ENCODE peak calls at places on chromosomes 3 and 15, in four cellular contexts. X is GM12878, B is HepG2, T is K562. S is an unnamed sample.

GRCh38 chr15:96020133-96020532 is 310.4 kb upstream of the NR2F2 start:
- DNase-seq in X (no peak), B (no peak), T (no peak), S (no peak)

GRCh38 chr3:39138804-39139415 is 14.5 kb downstream of the CSRNP1 start:
- DNase-seq in X (no peak), B (no peak), T (no peak), S (no peak)

GRCh38 chr15:66931768-66932633 is 133.4 kb upstream of the SMAD3 start:
- DNase-seq in X (no peak), B (peak; percentile 91), T (no peak), S (peak; percentile 12)

GRCh38 chr15:27082019-27082418 is 111.0 kb downstream of the GABRG3 start:
- DNase-seq in X (no peak), B (no peak), T (no peak), S (no peak)

GRCh38 chr3:46031269-46031668 is 4.0 kb upstream of the XCR1 start:
- DNase-seq in X (no peak), B (no peak), T (no peak), S (no peak)

GRCh38 chr15:48962662-48963523 is 826 bp downstream of the SHC4 start:
- DNase-seq in X (no peak), B (no peak), T (no peak), S (peak; percentile 44)

GRCh38 chr15:25795061-25795460 is 68.1 kb downstream of the ATP10A start:
- DNase-seq in X (no peak), B (no peak), T (peak; percentile 21), S (no peak)

GRCh38 chr3:10883478-10884234 is 67.6 kb downstream of the SLC6A11 start:
- DNase-seq in X (no peak), B (peak; percentile 33), T (peak; percentile 40), S (peak; percentile 48)

GRCh38 chr15:91849180-91849579 is 4.3 kb upstream of the SLCO3A1 start:
- DNase-seq in X (no peak), B (no peak), T (no peak), S (no peak)

GRCh38 chr15:92807971-92808571 is 92.1 kb upstream of the CHD2 start:
- DNase-seq in X (no peak), B (no peak), T (no peak), S (no peak)

GRCh38 chr3:42394579-42395288 is 15.7 kb downstream of the LYZL4 start:
- DNase-seq in X (no peak), B (no peak), T (no peak), S (no peak)

GRCh38 chr3:50292159-50292923 is at the start of gene IFRD2:
- DNase-seq in X (peak; percentile 92), B (peak; percentile 95), T (peak; percentile 75), S (peak; percentile 97)

GRCh38 chr3:33385423-33385822 is 54.8 kb downstream of the UBP1 start:
- DNase-seq in X (no peak), B (no peak), T (peak; percentile 63), S (no peak)

GRCh38 chr15:74320358-74321247 is 46.8 kb downstream of the CYP11A1 start:
- DNase-seq in X (no peak), B (peak; percentile 43), T (peak; percentile 73), S (peak; percentile 83)

GRCh38 chr15:29988689-29989088 is 94.1 kb upstream of the GOLGA8J start:
- DNase-seq in X (no peak), B (no peak), T (no peak), S (no peak)

GRCh38 chr3:78963771-78964170 is 804.0 kb downstream of the ROBO1 start:
- DNase-seq in X (no peak), B (no peak), T (no peak), S (no peak)

GRCh38 chr3:9686703-9687102 is 16.9 kb upstream of the CPNE9 start:
- DNase-seq in X (no peak), B (no peak), T (no peak), S (no peak)

GRCh38 chr3:107387555-107387954 is 10.3 kb downstream of the CCDC54 start:
- DNase-seq in X (no peak), B (no peak), T (no peak), S (no peak)

GRCh38 chr15:99421172-99421656 is 144.6 kb upstream of the MEF2A start:
- DNase-seq in X (no peak), B (peak; percentile 89), T (no peak), S (peak; percentile 45)

GRCh38 chr3:131053021-131053420 is 26.3 kb downstream of the NEK11 start:
- DNase-seq in X (no peak), B (no peak), T (no peak), S (no peak)

GRCh38 chr3:42486814-42487569 is 15.5 kb upstream of the VIPR1 start:
- DNase-seq in X (no peak), B (no peak), T (no peak), S (no peak)

GRCh38 chr15:99943466-99943865 is 210.2 kb upstream of the LYSMD4 start:
- DNase-seq in X (no peak), B (no peak), T (no peak), S (no peak)

GRCh38 chr3:173225351-173225750 is 84.3 kb upstream of the SPATA16 start:
- DNase-seq in X (no peak), B (no peak), T (no peak), S (no peak)

GRCh38 chr3:104102386-104102785 is 1264.3 kb upstream of the ALCAM start:
- DNase-seq in X (peak; percentile 23), B (peak; percentile 29), T (no peak), S (no peak)

GRCh38 chr3:11364181-11364580 is 92.0 kb downstream of the ATG7 start:
- DNase-seq in X (no peak), B (no peak), T (no peak), S (no peak)

GRCh38 chr3:115975353-115975752 is 352.0 kb downstream of the GAP43 start:
- DNase-seq in X (no peak), B (peak; percentile 8), T (no peak), S (no peak)

GRCh38 chr15:85396554-85396953 is 16.2 kb downstream of the AKAP13 start:
- DNase-seq in X (no peak), B (no peak), T (no peak), S (no peak)

GRCh38 chr15:69380726-69381105 is 33.4 kb upstream of the KIF23 start:
- DNase-seq in X (no peak), B (no peak), T (no peak), S (no peak)

GRCh38 chr3:50297896-50298725 is 1.1 kb downstream of the HYAL3 start:
- DNase-seq in X (no peak), B (no peak), T (no peak), S (no peak)

GRCh38 chr3:140198242-140198641 is 263.3 kb downstream of the CLSTN2 start:
- DNase-seq in X (no peak), B (no peak), T (no peak), S (no peak)

GRCh38 chr15:71151061-71151460 is 35.8 kb downstream of the THSD4 start:
- DNase-seq in X (no peak), B (no peak), T (no peak), S (no peak)

GRCh38 chr3:27889745-27890144 is 167.6 kb upstream of the EOMES start:
- DNase-seq in X (no peak), B (no peak), T (no peak), S (no peak)

GRCh38 chr3:57694146-57694545 is 1.3 kb upstream of the DENND6A start:
- DNase-seq in X (no peak), B (no peak), T (no peak), S (no peak)

GRCh38 chr3:116077059-116077458 is 368.2 kb downstream of the LSAMP start:
- DNase-seq in X (no peak), B (no peak), T (no peak), S (no peak)

GRCh38 chr15:82132742-82133141 is 86.9 kb upstream of the MEX3B start:
- DNase-seq in X (no peak), B (no peak), T (no peak), S (no peak)

GRCh38 chr3:157469571-157470294 is 33.1 kb downstream of the PTX3 start:
- DNase-seq in X (no peak), B (no peak), T (no peak), S (no peak)
- TF ChIP-seq ETV6 in X (no peak), B (no peak), T (no peak), S (no peak)

DNA sequence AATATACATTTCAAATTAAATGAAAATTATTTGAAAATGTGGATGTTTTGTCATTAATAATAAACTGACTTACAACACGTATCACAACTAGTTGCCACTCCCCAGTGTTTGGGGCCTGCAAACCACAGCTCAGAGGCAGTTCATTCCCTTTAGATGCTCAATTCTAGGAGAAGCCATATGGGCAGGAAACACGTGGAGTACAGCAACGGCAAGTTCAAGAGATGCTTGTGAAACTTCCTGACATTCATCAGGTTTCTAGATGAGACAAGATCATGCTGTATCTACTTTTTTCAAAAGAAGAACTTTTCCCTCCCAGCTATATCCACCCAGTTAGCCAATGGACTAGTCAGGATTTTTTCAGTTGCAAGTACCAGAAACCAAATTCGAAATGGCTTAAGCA is 17.6 kb upstream of the PLA2G4D start:
- DNase-seq in X (no peak), B (no peak), T (no peak), S (no peak)
- TF ChIP-seq TCF7 in X (no peak), B (no peak), T (no peak), S (no peak)

DNA sequence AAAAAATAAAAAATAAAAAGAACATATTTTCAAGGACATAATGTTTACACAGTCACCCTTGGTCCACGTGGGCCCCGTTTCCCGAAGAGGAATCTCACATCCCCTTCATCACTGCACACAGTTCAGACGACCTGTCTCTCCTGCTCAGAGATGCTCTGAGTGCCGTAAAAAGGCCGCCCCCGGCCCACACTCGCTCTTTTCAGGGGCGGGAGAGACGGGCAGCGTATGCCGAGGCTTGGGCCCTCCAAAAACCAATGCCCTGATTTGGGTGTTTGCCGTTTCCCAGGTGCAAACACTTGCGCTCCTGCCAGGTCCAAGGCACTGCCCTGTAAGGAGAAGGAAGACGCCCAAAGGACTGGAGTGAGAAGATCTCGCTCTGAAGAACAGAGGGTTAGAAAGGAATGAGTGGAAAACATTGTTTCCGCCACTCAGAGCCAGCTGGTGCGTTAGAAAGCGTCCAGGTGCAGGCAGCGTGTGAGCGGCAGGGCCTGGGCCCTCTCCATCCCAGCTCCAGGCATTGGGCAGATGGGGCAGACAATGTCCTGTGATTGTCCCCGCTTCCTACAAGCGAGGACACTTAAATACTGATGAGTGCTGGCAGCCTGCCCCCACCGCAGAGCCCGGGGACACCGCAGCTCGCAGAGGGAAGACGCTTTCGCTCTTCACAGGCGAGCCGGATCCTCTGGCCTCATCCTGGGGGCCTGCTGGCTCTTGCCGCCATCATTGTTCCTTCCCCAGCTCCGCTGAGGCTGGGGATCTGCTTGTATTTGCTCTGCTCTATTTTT is 53.2 kb downstream of the NIPA2 start:
- DNase-seq in X (no peak), B (no peak), T (no peak), S (no peak)
- TF ChIP-seq ESRRA in X (no peak), B (no peak), T (no peak), S (no peak)

DNA sequence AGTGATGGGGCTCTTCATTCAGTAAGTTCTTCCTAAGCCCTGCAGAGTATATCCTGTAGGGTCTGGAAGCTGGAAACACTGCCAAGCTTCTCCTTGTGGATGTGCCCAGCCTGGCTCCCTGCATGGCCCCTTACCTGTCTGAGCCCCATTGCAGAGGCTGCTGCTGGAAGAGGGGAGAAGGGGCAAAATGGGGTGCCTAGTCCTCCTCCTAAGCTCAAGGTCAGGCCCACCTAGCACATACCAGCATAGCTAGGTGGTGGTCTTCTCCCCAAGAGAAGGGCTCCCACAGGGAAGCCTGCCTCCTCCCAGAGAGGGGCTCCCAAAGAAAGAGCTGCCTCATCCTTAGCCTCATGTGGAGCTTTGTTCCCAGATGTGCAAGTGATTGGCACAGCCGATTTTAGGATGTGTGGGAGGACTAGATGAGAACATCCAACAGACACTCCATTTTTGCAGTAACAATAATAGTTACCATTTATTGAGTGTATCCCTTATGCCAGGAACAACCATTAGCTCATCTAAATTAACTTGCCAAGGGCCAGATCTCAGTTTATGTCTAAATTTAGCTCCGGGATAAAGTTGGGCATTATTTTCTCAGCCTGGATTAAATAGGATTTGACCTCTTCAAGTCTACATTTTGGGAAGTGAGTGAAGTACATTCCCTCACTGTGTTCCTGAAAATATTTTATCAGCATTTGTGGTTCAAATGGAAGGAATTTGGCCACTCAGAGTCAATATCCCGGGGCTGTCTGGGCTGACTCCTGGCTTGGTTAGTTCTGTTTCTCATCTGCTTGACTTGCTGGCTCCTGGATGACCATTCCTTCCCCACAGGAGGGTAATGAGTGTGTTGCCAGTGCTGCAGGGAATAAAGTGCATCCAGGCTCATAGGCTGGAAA is 291.1 kb upstream of the ROPN1 start:
- DNase-seq in X (no peak), B (no peak), T (no peak), S (no peak)
- TF ChIP-seq ETV6 in X (no peak), B (no peak), T (no peak), S (no peak)